ENCODE peak calls at places on chromosomes 3 and 15, in four cellular contexts. P, X, M and Q are unnamed samples. For H3F3A and H4K20me1, the result is how much of the 10 kb centered on the place peaks cover.

GRCh38 chr3:114417682-114418081 is 123.9 kb downstream of the TIGIT start:
- DNase-seq in P (no peak), X (no peak), M (no peak), Q (no peak)

GRCh38 chr3:42547401-42547945 is 34.3 kb downstream of the SEC22C start:
- DNase-seq in P (peak), X (peak), M (peak), Q (peak)

GRCh38 chr3:43512749-43513404 is 108.9 kb downstream of the ANO10 start:
- DNase-seq in P (peak), X (no peak), M (no peak), Q (no peak)

GRCh38 chr15:47293763-47294162 is 423.5 kb upstream of the SEMA6D start:
- DNase-seq in P (no peak), X (peak), M (peak), Q (no peak)

GRCh38 chr3:151743860-151744259 is 10.1 kb downstream of the AADACL2 start:
- DNase-seq in P (no peak), X (no peak), M (no peak), Q (no peak)

GRCh38 chr15:74826372-74826819 is at the start of gene CPLX3:
- DNase-seq in P (no peak), X (peak), M (peak), Q (no peak)

GRCh38 chr3:194224937-194225422 is 89.0 kb downstream of the HES1 start:
- DNase-seq in P (no peak), X (peak), M (peak), Q (no peak)

GRCh38 chr3:13801361-13802214 is 78.3 kb downstream of the WNT7A start:
- DNase-seq in P (peak), X (no peak), M (no peak), Q (peak)

GRCh38 chr15:48647963-48648362 is 2.5 kb upstream of the FBN1 start:
- DNase-seq in P (peak), X (peak), M (peak), Q (no peak)

GRCh38 chr3:149813367-149814281 is 609 bp downstream of the RNF13 start:
- DNase-seq in P (peak), X (peak), M (peak), Q (peak)

GRCh38 chr3:168959731-168960130 is 703.8 kb downstream of the MECOM start:
- DNase-seq in P (no peak), X (no peak), M (no peak), Q (no peak)

GRCh38 chr3:78604328-78604727 is 1163.5 kb downstream of the ROBO1 start:
- DNase-seq in P (peak), X (peak), M (no peak), Q (no peak)

GRCh38 chr15:63331456-63331855 is 50.2 kb downstream of the CA12 start:
- DNase-seq in P (peak), X (no peak), M (no peak), Q (no peak)

GRCh38 chr15:72078887-72079286 is 39.1 kb downstream of the MYO9A start:
- DNase-seq in P (no peak), X (no peak), M (no peak), Q (no peak)

GRCh38 chr3:117036259-117036799 is 326.8 kb downstream of the TUSC7 start:
- DNase-seq in P (no peak), X (no peak), M (no peak), Q (no peak)

GRCh38 chr3:195802795-195803194 is 8.9 kb downstream of the MUC4 start:
- DNase-seq in P (no peak), X (no peak), M (no peak), Q (no peak)

DNA sequence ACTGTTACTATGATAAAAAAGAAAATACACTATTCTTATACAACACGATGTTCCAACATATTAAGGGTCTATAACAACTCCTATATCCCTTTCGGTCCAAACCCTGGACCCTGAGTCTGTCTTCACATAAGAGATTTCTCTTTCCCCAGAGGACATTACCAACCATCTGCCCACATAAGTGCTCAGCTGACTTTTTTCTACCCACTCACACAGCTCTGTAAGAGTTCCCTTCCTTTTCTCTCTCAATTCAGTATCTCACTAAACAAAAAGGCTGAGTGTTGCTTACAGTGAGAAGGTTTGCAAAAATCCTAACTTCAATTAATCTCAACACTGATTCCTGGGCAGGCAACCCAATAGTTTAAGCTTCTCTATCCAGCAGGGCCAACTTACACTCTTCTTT is 30.5 kb downstream of the ITGB5 start:
- DNase-seq in P (no peak), X (no peak), M (no peak), Q (no peak)
- H3F3A ChIP-seq in P (under half), X (under half), M (under half), Q (under half)

GRCh38 chr3:51984269-51984647 is 923 bp downstream of the ACY1 start:
- DNase-seq in P (no peak), X (no peak), M (no peak), Q (no peak)

GRCh38 chr3:51980253-51980652 is 3.1 kb upstream of the ACY1 start:
- DNase-seq in P (no peak), X (no peak), M (no peak), Q (no peak)

GRCh38 chr3:51982838-51983577 is at the start of gene ACY1:
- DNase-seq in P (peak), X (peak), M (peak), Q (peak)

GRCh38 chr3:51983578-51984268 is 388 bp downstream of the ACY1 start:
- DNase-seq in P (no peak), X (no peak), M (no peak), Q (no peak)

GRCh38 chr3:51982352-51982837 is 940 bp upstream of the ACY1 start:
- DNase-seq in P (peak), X (peak), M (peak), Q (peak)
- H2AFZ ChIP-seq in P (peak), X (peak), M (peak), Q (peak)

GRCh38 chr15:66738595-66738994 is 36.6 kb downstream of the SMAD6 start:
- DNase-seq in P (no peak), X (no peak), M (no peak), Q (no peak)

GRCh38 chr15:66739287-66739686 is 37.3 kb downstream of the SMAD6 start:
- DNase-seq in P (no peak), X (no peak), M (no peak), Q (no peak)

GRCh38 chr15:66735909-66736305 is 33.9 kb downstream of the SMAD6 start:
- DNase-seq in P (no peak), X (no peak), M (no peak), Q (no peak)

GRCh38 chr15:66737243-66738010 is 35.4 kb downstream of the SMAD6 start:
- DNase-seq in P (no peak), X (no peak), M (no peak), Q (no peak)

GRCh38 chr15:66738116-66738515 is 36.1 kb downstream of the SMAD6 start:
- DNase-seq in P (no peak), X (no peak), M (no peak), Q (no peak)
- H4K20me1 ChIP-seq in P (under half), X (under half), M (under half), Q (under half)

DNA sequence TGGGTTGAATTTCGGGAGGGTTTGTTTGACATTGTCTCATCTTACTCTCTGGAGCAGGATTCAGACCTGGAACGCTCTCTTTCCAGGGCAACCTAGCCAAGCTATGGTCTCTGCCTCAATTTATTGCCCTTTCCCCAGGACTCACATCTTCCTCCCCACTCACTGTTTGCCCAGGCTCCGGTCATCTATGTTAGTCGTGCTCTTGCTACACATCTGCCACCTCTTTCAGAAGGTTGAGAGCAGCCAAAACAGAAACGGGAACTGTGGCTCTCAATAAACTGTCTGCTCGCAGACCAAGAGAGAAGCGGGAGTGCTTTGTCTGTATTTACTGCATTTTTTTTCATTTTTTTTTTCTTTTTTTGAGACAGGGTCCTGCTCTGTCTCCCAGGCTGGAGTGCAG is 81.6 kb downstream of the ST6GAL1 start:
- DNase-seq in P (no peak), X (no peak), M (no peak), Q (no peak)
- H3F3A ChIP-seq in P (under half), X (under half), M (under half), Q (under half)

GRCh38 chr3:145170101-145170500 is 990.9 kb downstream of the PLOD2 start:
- DNase-seq in P (no peak), X (no peak), M (no peak), Q (no peak)
- H2AFZ ChIP-seq in P (no peak), X (peak), M (peak), Q (no peak)